ENCODE peak calls at places on chromosomes 2 and 18, in four cellular contexts. One of them, this sample, is unnamed.

GRCh38 chr2:222050981-222051380 is 247.8 kb downstream of the PAX3 start:
- DNase-seq in WTC11: no peak
- DNase-seq in A549: no peak
- DNase-seq in HepG2: no peak
- DNase-seq in this sample: no peak

GRCh38 chr2:96098900-96099590 is 17.3 kb downstream of the ADRA2B start:
- DNase-seq in WTC11: peak
- DNase-seq in A549: no peak
- DNase-seq in HepG2: no peak
- DNase-seq in this sample: no peak

GRCh38 chr2:30334738-30335426 is 103.5 kb downstream of the LBH start:
- DNase-seq in HepG2: no peak
- DNase-seq in WTC11: no peak
- DNase-seq in A549: peak
- DNase-seq in this sample: no peak

GRCh38 chr2:676647-677055 is 555 bp downstream of the TMEM18 start:
- DNase-seq in A549: peak
- DNase-seq in HepG2: peak
- DNase-seq in WTC11: peak
- DNase-seq in this sample: peak

GRCh38 chr2:26635401-26635800 is 5.8 kb downstream of the CIB4 start:
- DNase-seq in A549: no peak
- DNase-seq in WTC11: no peak
- DNase-seq in HepG2: no peak
- DNase-seq in this sample: no peak

GRCh38 chr2:6368271-6368670 is 497.4 kb downstream of the CMPK2 start:
- DNase-seq in WTC11: no peak
- DNase-seq in HepG2: no peak
- DNase-seq in A549: no peak
- DNase-seq in this sample: no peak

GRCh38 chr2:191202881-191203397 is 42.3 kb upstream of the MYO1B start:
- DNase-seq in WTC11: no peak
- DNase-seq in A549: no peak
- DNase-seq in HepG2: no peak
- DNase-seq in this sample: no peak

GRCh38 chr2:207090389-207090788 is 75.4 kb downstream of the KLF7 start:
- DNase-seq in A549: no peak
- DNase-seq in HepG2: no peak
- DNase-seq in WTC11: no peak
- DNase-seq in this sample: no peak

GRCh38 chr2:158817596-158817995 is 22.5 kb downstream of the DAPL1 start:
- DNase-seq in WTC11: no peak
- DNase-seq in A549: no peak
- DNase-seq in HepG2: no peak
- DNase-seq in this sample: no peak

GRCh38 chr2:188294547-188294946 is 2.9 kb downstream of the GULP1 start:
- DNase-seq in HepG2: no peak
- DNase-seq in WTC11: no peak
- DNase-seq in A549: no peak
- DNase-seq in this sample: no peak

GRCh38 chr2:236871500-236872001 is 214.1 kb upstream of the COPS8 start:
- DNase-seq in A549: peak
- DNase-seq in WTC11: no peak
- DNase-seq in HepG2: peak
- DNase-seq in this sample: no peak

GRCh38 chr18:67597759-67598158 is 81.2 kb upstream of the DSEL start:
- DNase-seq in WTC11: no peak
- DNase-seq in A549: no peak
- DNase-seq in HepG2: no peak
- DNase-seq in this sample: no peak

GRCh38 chr2:230865324-230865765 is 603 bp downstream of the ITM2C start:
- DNase-seq in HepG2: no peak
- DNase-seq in WTC11: peak
- DNase-seq in A549: no peak
- DNase-seq in this sample: peak

GRCh38 chr2:229098810-229099209 is 172.3 kb downstream of the PID1 start:
- DNase-seq in HepG2: no peak
- DNase-seq in A549: no peak
- DNase-seq in WTC11: no peak
- DNase-seq in this sample: no peak

GRCh38 chr2:196533998-196534397 is 105.5 kb upstream of the CCDC150 start:
- DNase-seq in A549: no peak
- DNase-seq in HepG2: no peak
- DNase-seq in WTC11: no peak
- DNase-seq in this sample: no peak

GRCh38 chr2:21443494-21444105 is 319.8 kb downstream of the TDRD15 start:
- DNase-seq in HepG2: no peak
- DNase-seq in A549: no peak
- DNase-seq in WTC11: no peak
- DNase-seq in this sample: no peak

GRCh38 chr2:203783496-203784203 is 77.2 kb downstream of the CD28 start:
- DNase-seq in A549: no peak
- DNase-seq in WTC11: no peak
- DNase-seq in HepG2: peak
- DNase-seq in this sample: no peak

GRCh38 chr2:126315840-126316239 is 340.1 kb upstream of the GYPC start:
- DNase-seq in A549: no peak
- DNase-seq in HepG2: no peak
- DNase-seq in WTC11: no peak
- DNase-seq in this sample: no peak

GRCh38 chr2:119288576-119288975 is 64.9 kb downstream of the STEAP3 start:
- DNase-seq in WTC11: no peak
- DNase-seq in A549: no peak
- DNase-seq in HepG2: no peak
- DNase-seq in this sample: no peak

GRCh38 chr2:119289093-119289492 is 65.5 kb downstream of the STEAP3 start:
- DNase-seq in HepG2: no peak
- DNase-seq in WTC11: no peak
- DNase-seq in A549: no peak
- DNase-seq in this sample: no peak

GRCh38 chr2:119289642-119290041 is 66.0 kb downstream of the STEAP3 start:
- DNase-seq in WTC11: no peak
- DNase-seq in HepG2: no peak
- DNase-seq in A549: no peak
- DNase-seq in this sample: no peak

GRCh38 chr2:119283873-119284331 is 60.3 kb downstream of the STEAP3 start:
- DNase-seq in WTC11: no peak
- DNase-seq in HepG2: no peak
- DNase-seq in A549: no peak
- DNase-seq in this sample: no peak

GRCh38 chr2:119286661-119287060 is 63.0 kb downstream of the STEAP3 start:
- DNase-seq in HepG2: no peak
- DNase-seq in A549: no peak
- DNase-seq in WTC11: no peak
- DNase-seq in this sample: no peak
- TF ChIP-seq NR3C1 in HepG2: no peak
- TF ChIP-seq NR3C1 in A549: no peak
- TF ChIP-seq NR3C1 in WTC11: no peak
- TF ChIP-seq NR3C1 in this sample: no peak

GRCh38 chr2:105917688-105918087 is 173.0 kb downstream of the NCK2 start:
- DNase-seq in A549: no peak
- DNase-seq in HepG2: no peak
- DNase-seq in WTC11: no peak
- DNase-seq in this sample: no peak
- TF ChIP-seq NR3C1 in A549: no peak
- TF ChIP-seq NR3C1 in HepG2: no peak
- TF ChIP-seq NR3C1 in WTC11: no peak
- TF ChIP-seq NR3C1 in this sample: no peak

GRCh38 chr2:149561309-149561926 is 26.2 kb downstream of the MMADHC start:
- DNase-seq in A549: peak
- DNase-seq in WTC11: no peak
- DNase-seq in HepG2: peak
- DNase-seq in this sample: peak
- TF ChIP-seq NR3C1 in A549: no peak
- TF ChIP-seq NR3C1 in WTC11: no peak
- TF ChIP-seq NR3C1 in HepG2: no peak
- TF ChIP-seq NR3C1 in this sample: no peak

GRCh38 chr2:151262629-151263028 is 966 bp upstream of the RBM43 start:
- DNase-seq in WTC11: peak
- DNase-seq in A549: no peak
- DNase-seq in HepG2: no peak
- DNase-seq in this sample: peak

GRCh38 chr2:151260492-151261239 is 997 bp downstream of the RBM43 start:
- DNase-seq in A549: no peak
- DNase-seq in HepG2: no peak
- DNase-seq in WTC11: no peak
- DNase-seq in this sample: no peak

GRCh38 chr2:151264157-151264835 is 2.6 kb upstream of the RBM43 start:
- DNase-seq in HepG2: peak
- DNase-seq in WTC11: no peak
- DNase-seq in A549: no peak
- DNase-seq in this sample: no peak

GRCh38 chr2:151261240-151261976 is at the start of gene RBM43:
- DNase-seq in A549: peak
- DNase-seq in HepG2: peak
- DNase-seq in WTC11: peak
- DNase-seq in this sample: peak

DNA sequence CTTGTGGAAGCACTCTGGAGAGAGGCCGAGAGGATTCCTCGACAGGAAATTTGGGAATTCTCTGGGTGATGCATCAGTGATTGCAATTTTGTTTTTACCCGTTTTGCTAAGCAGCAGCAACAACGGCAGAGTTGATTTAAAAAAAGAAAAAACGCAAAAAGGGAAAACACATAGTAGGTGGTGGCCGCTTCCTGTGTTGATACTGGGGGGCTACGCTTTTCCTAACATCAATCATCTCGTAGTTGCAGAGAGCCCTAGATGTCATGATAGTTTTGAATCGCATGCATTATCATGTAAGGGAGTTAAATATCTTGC is 271 bp upstream of the RBM43 start:
- DNase-seq in HepG2: no peak
- DNase-seq in A549: no peak
- DNase-seq in WTC11: no peak
- DNase-seq in this sample: no peak
- TF ChIP-seq NR3C1 in HepG2: no peak
- TF ChIP-seq NR3C1 in A549: no peak
- TF ChIP-seq NR3C1 in WTC11: no peak
- TF ChIP-seq NR3C1 in this sample: no peak

GRCh38 chr2:216859944-216860343 is at the start of gene TNP1:
- DNase-seq in A549: no peak
- DNase-seq in HepG2: no peak
- DNase-seq in WTC11: peak
- DNase-seq in this sample: no peak

GRCh38 chr2:216856666-216857065 is 3.2 kb downstream of the TNP1 start:
- DNase-seq in WTC11: no peak
- DNase-seq in HepG2: no peak
- DNase-seq in A549: no peak
- DNase-seq in this sample: no peak

GRCh38 chr2:216857131-216857550 is 2.7 kb downstream of the TNP1 start:
- DNase-seq in HepG2: no peak
- DNase-seq in WTC11: no peak
- DNase-seq in A549: no peak
- DNase-seq in this sample: no peak

GRCh38 chr2:216860738-216861137 is 874 bp upstream of the TNP1 start:
- DNase-seq in WTC11: no peak
- DNase-seq in A549: no peak
- DNase-seq in HepG2: no peak
- DNase-seq in this sample: no peak

GRCh38 chr2:216858312-216858711 is 1.6 kb downstream of the TNP1 start:
- DNase-seq in A549: no peak
- DNase-seq in WTC11: no peak
- DNase-seq in HepG2: no peak
- DNase-seq in this sample: no peak
- TF ChIP-seq NR3C1 in A549: no peak
- TF ChIP-seq NR3C1 in WTC11: no peak
- TF ChIP-seq NR3C1 in HepG2: no peak
- TF ChIP-seq NR3C1 in this sample: no peak

DNA sequence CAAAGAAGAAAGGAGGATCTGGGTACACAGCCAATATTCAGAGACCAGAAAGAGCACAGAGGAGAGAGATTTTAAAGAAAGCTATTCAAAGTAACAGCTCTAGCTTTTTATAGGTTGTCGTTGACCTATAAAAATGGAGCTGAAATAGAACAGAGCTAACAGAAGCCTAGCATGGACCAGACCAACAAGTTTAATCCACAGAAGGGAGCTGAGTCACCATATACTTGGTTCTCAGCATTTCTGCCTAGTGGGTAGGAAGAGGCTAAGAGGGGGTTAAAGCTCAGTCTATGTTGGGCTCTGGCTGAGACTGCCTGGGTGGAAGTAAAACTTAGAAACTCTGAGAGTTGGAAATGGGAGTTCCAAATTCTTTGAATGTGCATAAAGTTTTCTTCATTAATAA is 678.0 kb upstream of the CDH2 start:
- DNase-seq in A549: no peak
- DNase-seq in WTC11: no peak
- DNase-seq in HepG2: no peak
- DNase-seq in this sample: no peak
- TF ChIP-seq NR3C1 in A549: no peak
- TF ChIP-seq NR3C1 in WTC11: no peak
- TF ChIP-seq NR3C1 in HepG2: no peak
- TF ChIP-seq NR3C1 in this sample: no peak

GRCh38 chr2:9004338-9005204 is 1.1 kb upstream of the MBOAT2 start:
- DNase-seq in HepG2: no peak
- DNase-seq in A549: no peak
- DNase-seq in WTC11: no peak
- DNase-seq in this sample: peak
- TF ChIP-seq NR3C1 in HepG2: no peak
- TF ChIP-seq NR3C1 in A549: no peak
- TF ChIP-seq NR3C1 in WTC11: no peak
- TF ChIP-seq NR3C1 in this sample: no peak

GRCh38 chr2:10911291-10912075 is at the start of gene KCNF1:
- DNase-seq in A549: peak
- DNase-seq in WTC11: peak
- DNase-seq in HepG2: peak
- DNase-seq in this sample: no peak
- TF ChIP-seq NR3C1 in A549: no peak
- TF ChIP-seq NR3C1 in WTC11: peak
- TF ChIP-seq NR3C1 in HepG2: no peak
- TF ChIP-seq NR3C1 in this sample: no peak

GRCh38 chr2:149990965-149991364 is 403.4 kb upstream of the MMADHC start:
- DNase-seq in A549: no peak
- DNase-seq in WTC11: no peak
- DNase-seq in HepG2: no peak
- DNase-seq in this sample: no peak

GRCh38 chr2:149993316-149993715 is 405.7 kb upstream of the MMADHC start:
- DNase-seq in WTC11: no peak
- DNase-seq in HepG2: no peak
- DNase-seq in A549: no peak
- DNase-seq in this sample: no peak

GRCh38 chr2:149994057-149994728 is 406.6 kb upstream of the MMADHC start:
- DNase-seq in A549: peak
- DNase-seq in WTC11: no peak
- DNase-seq in HepG2: peak
- DNase-seq in this sample: no peak

GRCh38 chr2:149989447-149990063 is 402.0 kb upstream of the MMADHC start:
- DNase-seq in HepG2: peak
- DNase-seq in A549: peak
- DNase-seq in WTC11: no peak
- DNase-seq in this sample: no peak

GRCh38 chr2:149991576-149991975 is 404.0 kb upstream of the MMADHC start:
- DNase-seq in HepG2: peak
- DNase-seq in A549: no peak
- DNase-seq in WTC11: no peak
- DNase-seq in this sample: no peak
- TF ChIP-seq NR3C1 in HepG2: no peak
- TF ChIP-seq NR3C1 in A549: no peak
- TF ChIP-seq NR3C1 in WTC11: no peak
- TF ChIP-seq NR3C1 in this sample: no peak